ENCODE peak calls at places on chromosomes 5 and 9, in six cellular contexts. L, J, G, U, Q and A are unnamed samples.

GRCh38 chr5:121199238-121199999 is 652.3 kb upstream of the FTMT start:
- DNase-seq in U (no peak), G (no peak), L (no peak), Q (no peak), J (no peak), A (no peak)

GRCh38 chr5:148848378-148849031 is 22.1 kb downstream of the ADRB2 start:
- DNase-seq in J (no peak), L (no peak), Q (no peak), G (no peak), U (no peak), A (peak)

GRCh38 chr5:138655530-138656245 is 80.5 kb upstream of the HSPA9 start:
- DNase-seq in U (peak), L (no peak), Q (no peak), G (no peak), J (no peak), A (no peak)

GRCh38 chr9:138009456-138010273 is 132.1 kb downstream of the CACNA1B start:
- DNase-seq in G (no peak), L (no peak), U (no peak), J (no peak), Q (no peak), A (no peak)

GRCh38 chr5:93954421-93955069 is 213.1 kb upstream of the POU5F2 start:
- DNase-seq in Q (no peak), G (no peak), L (no peak), U (no peak), J (no peak), A (no peak)

GRCh38 chr5:133260715-133261114 is 208.9 kb downstream of the HSPA4 start:
- DNase-seq in U (no peak), L (no peak), G (no peak), J (no peak), Q (no peak), A (no peak)

GRCh38 chr9:83154087-83154736 is 91.3 kb upstream of the RASEF start:
- DNase-seq in J (no peak), U (no peak), G (no peak), L (no peak), Q (peak), A (no peak)

GRCh38 chr5:176415240-176416122 is 858 bp downstream of the CLTB start:
- DNase-seq in Q (no peak), L (peak), U (no peak), G (peak), J (no peak), A (no peak)

GRCh38 chr9:589723-590122 is 251.8 kb upstream of the DMRT1 start:
- DNase-seq in L (no peak), J (no peak), Q (no peak), G (no peak), U (no peak), A (no peak)

GRCh38 chr9:101366038-101366756 is 18.6 kb downstream of the BAAT start:
- DNase-seq in L (no peak), U (peak), Q (no peak), J (no peak), G (peak), A (no peak)

GRCh38 chr5:101062902-101063301 is 159.8 kb upstream of the ST8SIA4 start:
- DNase-seq in Q (no peak), L (no peak), G (no peak), J (no peak), U (no peak), A (no peak)

GRCh38 chr9:106479679-106480078 is 383.3 kb upstream of the ZNF462 start:
- DNase-seq in L (no peak), U (no peak), Q (no peak), J (no peak), G (no peak), A (no peak)

GRCh38 chr5:159638954-159639559 is 277.2 kb upstream of the ADRA1B start:
- DNase-seq in L (no peak), G (peak), Q (no peak), J (no peak), U (no peak), A (peak)

GRCh38 chr9:129854588-129855110 is 19.4 kb downstream of the USP20 start:
- DNase-seq in U (no peak), L (no peak), J (no peak), G (no peak), Q (no peak), A (no peak)

GRCh38 chr5:14588758-14589543 is 7.4 kb downstream of the OTULINL start:
- DNase-seq in U (no peak), J (no peak), Q (no peak), G (no peak), L (no peak), A (no peak)

GRCh38 chr5:124157320-124157719 is 589.1 kb downstream of the ZNF608 start:
- DNase-seq in J (no peak), Q (peak), G (no peak), L (no peak), U (no peak), A (no peak)

GRCh38 chr5:141001854-141002666 is 35.8 kb downstream of the PCDHAC2 start:
- DNase-seq in G (no peak), Q (no peak), J (peak), L (peak), U (no peak), A (no peak)

GRCh38 chr9:110936719-110937452 is 101.4 kb downstream of the LPAR1 start:
- DNase-seq in L (no peak), Q (no peak), G (no peak), J (no peak), U (no peak), A (no peak)

GRCh38 chr5:133704411-133704810 is 92.1 kb upstream of the FSTL4 start:
- DNase-seq in Q (no peak), G (no peak), L (no peak), J (no peak), U (no peak), A (no peak)

GRCh38 chr9:110303136-110303535 is 34.5 kb downstream of the TXNDC8 start:
- DNase-seq in J (no peak), Q (no peak), U (no peak), L (no peak), G (no peak), A (peak)

DNA sequence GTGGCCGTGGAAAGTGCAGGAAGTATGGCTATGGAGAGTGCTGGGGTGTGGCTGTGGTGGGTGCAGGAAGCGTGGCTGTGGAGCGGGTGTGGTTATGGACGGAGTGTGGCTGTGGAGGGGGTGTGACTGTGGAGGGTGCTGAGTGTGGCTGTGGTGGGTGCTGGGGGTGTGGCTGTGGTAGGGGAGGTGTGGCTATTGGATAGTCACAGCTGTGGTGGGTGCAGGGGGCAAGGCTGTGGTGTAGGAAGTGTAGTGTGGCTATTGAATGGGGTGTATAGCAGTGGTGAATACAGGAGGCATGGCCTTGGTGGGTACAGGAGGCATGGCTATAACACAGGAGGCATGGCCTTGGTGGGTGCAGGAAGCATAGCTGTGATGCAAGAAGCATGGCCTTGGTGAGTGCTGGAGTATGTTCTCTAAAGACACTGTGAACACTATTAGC is 40.8 kb upstream of the SPATA31C2 start:
- DNase-seq in U (no peak), J (no peak), L (no peak), G (no peak), Q (no peak), A (no peak)
- TF ChIP-seq GABPA in U (no peak), J (no peak), L (no peak), G (no peak), Q (no peak), A (no peak)

GRCh38 chr5:179755022-179755421 is 22.4 kb downstream of the MAML1 start:
- DNase-seq in U (peak), L (no peak), J (no peak), Q (no peak), G (peak), A (no peak)

GRCh38 chr5:179762079-179762780 is 29.6 kb downstream of the MAML1 start:
- DNase-seq in G (peak), J (no peak), L (peak), U (peak), Q (peak), A (peak)

GRCh38 chr5:179762781-179763176 is 30.2 kb downstream of the MAML1 start:
- DNase-seq in G (no peak), U (no peak), J (no peak), L (no peak), Q (no peak), A (peak)

GRCh38 chr5:179759961-179760541 is 27.4 kb downstream of the MAML1 start:
- DNase-seq in Q (peak), G (peak), U (no peak), J (no peak), L (peak), A (no peak)

GRCh38 chr5:179758905-179759304 is 26.3 kb downstream of the MAML1 start:
- DNase-seq in L (no peak), J (no peak), U (no peak), Q (no peak), G (no peak), A (peak)
- TF ChIP-seq GABPA in L (no peak), J (no peak), U (no peak), Q (no peak), G (no peak), A (no peak)

DNA sequence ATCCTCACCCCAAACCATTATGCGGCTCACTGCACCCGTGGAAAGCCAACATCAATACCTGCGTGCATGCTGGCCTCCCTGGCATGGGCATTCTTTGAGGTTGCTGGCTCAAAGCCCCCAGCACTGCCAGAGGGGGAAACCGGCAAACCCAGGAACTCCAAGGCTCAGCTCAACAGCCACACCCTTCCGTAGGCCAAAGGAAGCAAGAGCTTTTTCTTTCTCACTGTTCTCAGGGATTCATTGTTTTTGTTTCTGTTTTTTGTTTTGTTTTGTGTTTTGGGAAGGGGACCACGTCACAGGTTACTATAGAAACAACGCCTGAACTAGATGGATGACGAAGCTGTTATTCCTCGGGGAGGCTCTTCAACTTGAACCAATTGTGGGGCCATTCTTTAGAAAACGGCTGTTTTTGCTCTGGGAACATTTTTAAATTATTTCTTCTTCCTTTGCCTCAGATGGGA is 28.3 kb upstream of the OBP2B start:
- DNase-seq in J (no peak), U (no peak), Q (no peak), G (no peak), L (no peak), A (no peak)
- TF ChIP-seq GABPA in J (no peak), U (no peak), Q (no peak), G (no peak), L (no peak), A (no peak)

GRCh38 chr5:96123418-96123817 is 161.8 kb upstream of the ELL2 start:
- DNase-seq in J (no peak), G (no peak), L (no peak), Q (no peak), U (peak), A (no peak)

GRCh38 chr5:96121362-96121761 is 159.7 kb upstream of the ELL2 start:
- DNase-seq in Q (no peak), J (no peak), G (no peak), U (no peak), L (no peak), A (no peak)

GRCh38 chr5:96117863-96118651 is 156.4 kb upstream of the ELL2 start:
- DNase-seq in G (no peak), J (no peak), L (no peak), Q (no peak), U (peak), A (no peak)

GRCh38 chr5:96124589-96124988 is 162.9 kb upstream of the ELL2 start:
- DNase-seq in J (no peak), U (no peak), Q (no peak), L (no peak), G (no peak), A (no peak)

GRCh38 chr5:96120120-96120519 is 158.5 kb upstream of the ELL2 start:
- DNase-seq in L (no peak), Q (no peak), G (no peak), U (no peak), J (no peak), A (no peak)
- TF ChIP-seq GABPA in L (no peak), Q (no peak), G (no peak), U (no peak), J (no peak), A (no peak)

GRCh38 chr5:147659166-147659929 is 123.2 kb downstream of the JAKMIP2 start:
- DNase-seq in G (no peak), U (peak), L (no peak), J (no peak), Q (no peak), A (no peak)

GRCh38 chr5:147667363-147667762 is 115.2 kb downstream of the JAKMIP2 start:
- DNase-seq in G (no peak), J (no peak), U (no peak), L (no peak), Q (no peak), A (no peak)

GRCh38 chr5:147658293-147658932 is 124.1 kb downstream of the JAKMIP2 start:
- DNase-seq in J (no peak), L (no peak), Q (no peak), U (no peak), G (no peak), A (no peak)

GRCh38 chr5:147666419-147666818 is 116.1 kb downstream of the JAKMIP2 start:
- DNase-seq in Q (no peak), U (no peak), G (no peak), L (no peak), J (no peak), A (no peak)

DNA sequence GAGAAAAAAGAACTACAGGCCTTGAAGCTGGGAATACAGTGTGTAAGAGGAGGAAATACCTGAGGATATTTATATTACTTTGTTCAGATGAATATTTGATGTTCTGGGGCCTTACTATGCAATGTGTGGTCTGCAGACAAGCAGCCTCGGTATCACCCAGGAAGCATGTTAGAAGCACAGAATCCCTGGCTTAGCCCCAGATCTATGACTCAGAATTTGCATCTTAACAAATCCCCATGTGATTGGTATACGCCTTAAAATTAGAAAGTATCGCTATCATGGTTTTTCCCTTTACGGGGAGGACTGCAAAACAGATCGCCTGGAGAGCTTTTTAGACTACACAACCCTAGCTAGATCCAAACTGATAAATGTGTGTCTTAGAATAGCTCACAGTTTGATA is 121.0 kb downstream of the JAKMIP2 start:
- DNase-seq in G (no peak), Q (no peak), U (no peak), L (no peak), J (no peak), A (no peak)
- TF ChIP-seq GABPA in G (no peak), Q (no peak), U (no peak), L (no peak), J (no peak), A (no peak)